ENCODE peak calls at places on chromosomes 5 and 9, in ten cellular contexts. O is T47D; Y is activated CD8-positive, alpha-beta T cell treated with anti-CD3 and anti-CD28 coated beads for 36 hours; T is head of caudate nucleus; W is Right ventricle myocardium superior; G is OCI-M1; C is T-helper 2 cell treated with Interferon-gamma antibody and Interleukin-4, amounts not matched to agents 5 μg/mL and 100 μg/mL, for 36 hours; U is kidney glomerular epithelial cell; B is nephron progenitor cell; K is Calu3. Q is an unnamed sample.

GRCh38 chr5:100182402-100182801 is 352.8 kb upstream of the FAM174A start:
- DNase-seq in O (no peak), Y (no peak), T (no peak), W (no peak), G (no peak), C (no peak), U (no peak), B (no peak), K (no peak), Q (no peak)

GRCh38 chr5:5350101-5350500 is 72.4 kb upstream of the ICE1 start:
- DNase-seq in O (no peak), Y (no peak), T (no peak), W (no peak), G (no peak), C (no peak), U (no peak), B (no peak), K (no peak), Q (no peak)

GRCh38 chr5:124655211-124655880 is 91.1 kb downstream of the ZNF608 start:
- DNase-seq in O (no peak), Y (no peak), T (no peak), W (no peak), G (no peak), C (no peak), U (no peak), B (no peak), K (peak; percentile 40), Q (no peak)

GRCh38 chr5:160175438-160176218 is 53.7 kb upstream of the FABP6 start:
- DNase-seq in O (no peak), Y (no peak), T (peak; percentile 88), W (peak; percentile 77), G (no peak), C (no peak), U (peak; percentile 45), B (peak; percentile 44), K (no peak), Q (no peak)

GRCh38 chr9:128094166-128094949 is 26.3 kb downstream of the SLC25A25 start:
- DNase-seq in O (peak; percentile 97), Y (peak; percentile 92), T (peak; percentile 77), W (peak; percentile 93), G (peak; percentile 99), C (peak; percentile 86), U (peak; percentile 95), B (peak; percentile 62), K (peak; percentile 89), Q (peak; percentile 97)

GRCh38 chr5:134846641-134846960 is 833 bp downstream of the C5orf24 start:
- DNase-seq in O (no peak), Y (peak; percentile 55), T (no peak), W (no peak), G (peak; percentile 77), C (peak; percentile 30), U (no peak), B (no peak), K (peak; percentile 9), Q (no peak)

GRCh38 chr5:116532762-116533525 is 41.7 kb downstream of the SEMA6A start:
- DNase-seq in O (peak; percentile 48), Y (no peak), T (no peak), W (no peak), G (no peak), C (no peak), U (peak; percentile 82), B (no peak), K (no peak), Q (no peak)

GRCh38 chr5:139636207-139636792 is 11.8 kb upstream of the CXXC5 start:
- DNase-seq in O (no peak), Y (peak; percentile 92), T (no peak), W (no peak), G (no peak), C (peak; percentile 49), U (no peak), B (no peak), K (no peak), Q (no peak)

GRCh38 chr5:55821731-55822512 is 29.2 kb upstream of the IL31RA start:
- DNase-seq in O (no peak), Y (peak; percentile 6), T (no peak), W (peak; percentile 40), G (no peak), C (no peak), U (no peak), B (no peak), K (peak; percentile 49), Q (no peak)

GRCh38 chr5:139462582-139463276 is at the start of gene ECSCR:
- DNase-seq in O (no peak), Y (no peak), T (no peak), W (peak; percentile 58), G (no peak), C (no peak), U (no peak), B (no peak), K (no peak), Q (no peak)

GRCh38 chr9:114252394-114252793 is 70.5 kb upstream of the ORM1 start:
- DNase-seq in O (no peak), Y (no peak), T (no peak), W (no peak), G (no peak), C (no peak), U (no peak), B (no peak), K (no peak), Q (no peak)

GRCh38 chr9:135307314-135307713 is 172.3 kb upstream of the PPP1R26 start:
- DNase-seq in O (no peak), Y (no peak), T (no peak), W (no peak), G (no peak), C (no peak), U (no peak), B (no peak), K (no peak), Q (no peak)

GRCh38 chr5:136631176-136631575 is 265.8 kb upstream of the TRPC7 start:
- DNase-seq in O (no peak), Y (no peak), T (no peak), W (no peak), G (peak; percentile 71), C (no peak), U (peak; percentile 13), B (no peak), K (no peak), Q (no peak)

GRCh38 chr9:108963459-108964143 is 29.4 kb downstream of the ABITRAM start:
- DNase-seq in O (peak; percentile 61), Y (no peak), T (no peak), W (no peak), G (peak; percentile 62), C (no peak), U (no peak), B (no peak), K (no peak), Q (no peak)

GRCh38 chr5:114113604-114114003 is 248.3 kb upstream of the KCNN2 start:
- DNase-seq in O (no peak), Y (no peak), T (no peak), W (no peak), G (no peak), C (no peak), U (no peak), B (no peak), K (no peak), Q (no peak)

GRCh38 chr5:142110046-142110531 is 1.5 kb downstream of the NDFIP1 start:
- DNase-seq in O (no peak), Y (peak; percentile 57), T (no peak), W (no peak), G (peak; percentile 90), C (peak; percentile 43), U (no peak), B (peak; percentile 5), K (peak; percentile 6), Q (peak; percentile 27)

GRCh38 chr5:55176176-55176818 is 3.3 kb upstream of the CDC20B start:
- DNase-seq in O (peak; percentile 89), Y (peak; percentile 34), T (peak; percentile 16), W (peak; percentile 47), G (peak; percentile 69), C (peak; percentile 47), U (no peak), B (peak; percentile 82), K (peak; percentile 80), Q (peak; percentile 82)

GRCh38 chr5:127934791-127935256 is 148.7 kb upstream of the SLC12A2 start:
- DNase-seq in O (peak; percentile 90), Y (no peak), T (no peak), W (no peak), G (no peak), C (no peak), U (peak; percentile 98), B (no peak), K (peak; percentile 87), Q (no peak)

GRCh38 chr9:16499866-16500265 is 370.6 kb downstream of the BNC2 start:
- DNase-seq in O (no peak), Y (no peak), T (no peak), W (no peak), G (no peak), C (no peak), U (no peak), B (no peak), K (no peak), Q (no peak)

GRCh38 chr9:76996700-76997099 is 22.8 kb upstream of the FOXB2 start:
- DNase-seq in O (peak; percentile 25), Y (peak; percentile 37), T (peak; percentile 60), W (peak; percentile 77), G (peak; percentile 14), C (no peak), U (peak; percentile 13), B (peak; percentile 65), K (peak; percentile 12), Q (peak; percentile 31)

GRCh38 chr9:77819672-77820071 is 171.6 kb upstream of the GNA14 start:
- DNase-seq in O (no peak), Y (no peak), T (no peak), W (no peak), G (no peak), C (no peak), U (no peak), B (no peak), K (no peak), Q (peak; percentile 43)

GRCh38 chr9:91676042-91676441 is 252.4 kb upstream of the NFIL3 start:
- DNase-seq in O (peak; percentile 66), Y (no peak), T (no peak), W (no peak), G (peak; percentile 45), C (no peak), U (no peak), B (no peak), K (peak; percentile 56), Q (peak; percentile 19)

GRCh38 chr5:121503111-121503840 is 348.4 kb upstream of the FTMT start:
- DNase-seq in O (peak; percentile 88), Y (no peak), T (peak; percentile 23), W (peak; percentile 42), G (peak; percentile 38), C (no peak), U (peak; percentile 22), B (peak; percentile 26), K (peak; percentile 76), Q (no peak)

GRCh38 chr9:88059469-88059868 is 78.8 kb downstream of the SPATA31C2 start:
- DNase-seq in O (no peak), Y (no peak), T (no peak), W (no peak), G (no peak), C (no peak), U (no peak), B (no peak), K (no peak), Q (no peak)

GRCh38 chr5:147140558-147140957 is 94.3 kb upstream of the STK32A start:
- DNase-seq in O (no peak), Y (no peak), T (no peak), W (no peak), G (no peak), C (no peak), U (no peak), B (no peak), K (no peak), Q (no peak)

GRCh38 chr5:176886336-176887251 is 12.6 kb downstream of the HK3 start:
- DNase-seq in O (no peak), Y (no peak), T (no peak), W (no peak), G (no peak), C (no peak), U (no peak), B (no peak), K (no peak), Q (no peak)

GRCh38 chr9:6926436-6926835 is 168.7 kb downstream of the KDM4C start:
- DNase-seq in O (no peak), Y (no peak), T (no peak), W (no peak), G (no peak), C (no peak), U (no peak), B (no peak), K (no peak), Q (no peak)

Q was measured in KBM-7.